ENCODE peak calls at places on chromosomes 6 and 20, in four cellular contexts. One of them, this sample, is unnamed.

GRCh38 chr6:2948228-2949025 is 22.9 kb downstream of the SERPINB6 start:
- DNase-seq in GM12878: no peak
- DNase-seq in K562: no peak
- DNase-seq in SK-N-SH: no peak
- DNase-seq in this sample: no peak

GRCh38 chr6:116316772-116317467 is 37.2 kb upstream of the TSPYL1 start:
- DNase-seq in GM12878: no peak
- DNase-seq in K562: peak
- DNase-seq in SK-N-SH: no peak
- DNase-seq in this sample: no peak

GRCh38 chr6:99330159-99330558 is 19.3 kb downstream of the FAXC start:
- DNase-seq in GM12878: peak
- DNase-seq in K562: peak
- DNase-seq in SK-N-SH: peak
- DNase-seq in this sample: peak

GRCh38 chr6:45415315-45415714 is 37.6 kb upstream of the SUPT3H start:
- DNase-seq in GM12878: no peak
- DNase-seq in K562: no peak
- DNase-seq in SK-N-SH: no peak
- DNase-seq in this sample: peak

GRCh38 chr20:4455301-4455701 is 266.4 kb upstream of the PRND start:
- DNase-seq in GM12878: no peak
- DNase-seq in K562: no peak
- DNase-seq in SK-N-SH: no peak
- DNase-seq in this sample: no peak

GRCh38 chr6:148307400-148307799 is 35.2 kb upstream of the SASH1 start:
- DNase-seq in GM12878: no peak
- DNase-seq in K562: no peak
- DNase-seq in SK-N-SH: no peak
- DNase-seq in this sample: no peak

GRCh38 chr20:31720486-31721407 is 1.9 kb downstream of the BCL2L1 start:
- DNase-seq in GM12878: no peak
- DNase-seq in K562: peak
- DNase-seq in SK-N-SH: no peak
- DNase-seq in this sample: no peak

GRCh38 chr20:6590891-6591679 is 176.4 kb upstream of the BMP2 start:
- DNase-seq in GM12878: no peak
- DNase-seq in K562: no peak
- DNase-seq in SK-N-SH: no peak
- DNase-seq in this sample: no peak

GRCh38 chr6:157921685-157922367 is 59.8 kb upstream of the SYNJ2 start:
- DNase-seq in GM12878: no peak
- DNase-seq in K562: no peak
- DNase-seq in SK-N-SH: peak
- DNase-seq in this sample: no peak

GRCh38 chr6:100382031-100382430 is 82.7 kb downstream of the SIM1 start:
- DNase-seq in GM12878: no peak
- DNase-seq in K562: no peak
- DNase-seq in SK-N-SH: no peak
- DNase-seq in this sample: no peak

GRCh38 chr6:36455486-36456027 is 12.8 kb downstream of the KCTD20 start:
- DNase-seq in GM12878: no peak
- DNase-seq in K562: no peak
- DNase-seq in SK-N-SH: no peak
- DNase-seq in this sample: no peak

GRCh38 chr6:121093928-121094327 is 240.4 kb downstream of the TBC1D32 start:
- DNase-seq in GM12878: no peak
- DNase-seq in K562: no peak
- DNase-seq in SK-N-SH: no peak
- DNase-seq in this sample: no peak

GRCh38 chr6:138594042-138594636 is 94.8 kb upstream of the NHSL1 start:
- DNase-seq in GM12878: no peak
- DNase-seq in K562: no peak
- DNase-seq in SK-N-SH: no peak
- DNase-seq in this sample: no peak
- TF ChIP-seq USF2 in GM12878: no peak
- TF ChIP-seq USF2 in K562: no peak
- TF ChIP-seq USF2 in SK-N-SH: no peak
- TF ChIP-seq USF2 in this sample: no peak

GRCh38 chr20:47011984-47012383 is 117.3 kb downstream of the EYA2 start:
- DNase-seq in GM12878: no peak
- DNase-seq in K562: no peak
- DNase-seq in SK-N-SH: no peak
- DNase-seq in this sample: no peak
- TF ChIP-seq USF1 in GM12878: no peak
- TF ChIP-seq USF1 in K562: no peak
- TF ChIP-seq USF1 in SK-N-SH: no peak
- TF ChIP-seq USF1 in this sample: no peak

GRCh38 chr6:54335871-54336270 is 27.6 kb downstream of the TINAG start:
- DNase-seq in GM12878: no peak
- DNase-seq in K562: no peak
- DNase-seq in SK-N-SH: peak
- DNase-seq in this sample: no peak
- TF ChIP-seq USF2 in GM12878: no peak
- TF ChIP-seq USF2 in K562: no peak
- TF ChIP-seq USF2 in SK-N-SH: no peak
- TF ChIP-seq USF2 in this sample: no peak

DNA sequence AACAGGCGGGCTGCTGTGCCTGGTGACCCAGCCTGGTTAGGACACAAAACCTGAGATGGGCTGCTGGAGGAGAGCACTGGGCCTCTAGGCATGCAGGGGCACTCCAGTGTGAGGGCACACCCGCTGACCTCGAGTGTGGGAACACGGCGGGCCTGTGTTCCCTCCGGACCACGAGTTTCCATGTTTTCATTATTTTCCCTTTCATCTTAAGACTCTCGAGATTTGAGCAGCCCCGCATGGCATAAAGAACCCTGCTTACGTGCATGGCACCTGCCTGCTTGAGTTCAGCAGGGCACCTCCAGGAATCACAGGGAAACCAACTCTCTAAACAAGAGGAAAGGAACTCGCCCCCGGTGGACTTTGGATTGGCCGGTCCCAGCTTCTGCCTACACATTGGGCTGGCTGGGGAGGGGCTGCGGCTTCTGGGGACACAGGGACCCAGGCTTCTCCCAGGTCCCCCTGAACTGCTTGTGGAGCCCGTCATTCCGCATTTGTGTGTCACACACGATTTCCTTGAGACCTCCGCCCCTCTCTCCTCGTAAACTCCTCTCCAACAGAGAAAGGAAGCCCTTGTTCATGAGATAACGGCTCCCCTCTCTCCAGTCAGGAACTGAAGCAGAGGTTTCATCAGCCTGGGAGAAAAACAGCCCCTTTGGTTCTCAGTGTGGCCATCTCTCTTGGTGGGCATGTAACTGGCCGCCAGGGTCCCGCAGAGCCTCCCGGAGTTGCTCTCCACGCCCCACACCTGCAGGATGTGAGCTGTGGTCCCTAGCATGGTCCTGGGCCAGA is 181.8 kb downstream of the TTLL2 start:
- DNase-seq in GM12878: no peak
- DNase-seq in K562: no peak
- DNase-seq in SK-N-SH: no peak
- DNase-seq in this sample: no peak
- TF ChIP-seq USF1 in GM12878: no peak
- TF ChIP-seq USF1 in K562: no peak
- TF ChIP-seq USF1 in SK-N-SH: no peak
- TF ChIP-seq USF1 in this sample: no peak

This sample was measured in WTC11.